ENCODE peak calls at places on chromosomes 3 and 15, in ten cellular contexts. One of them, this sample, is unnamed.

GRCh38 chr15:61106044-61106834 is 122.9 kb downstream of the RORA start:
- DNase-seq in GM23338: no peak
- DNase-seq in spleen: no peak
- DNase-seq in endothelial cell of umbilical vein: no peak
- DNase-seq in HCT116: no peak
- DNase-seq in suprapubic skin: no peak
- DNase-seq in GM12878: no peak
- DNase-seq in sigmoid colon: no peak
- DNase-seq in HepG2: no peak
- DNase-seq in transverse colon: no peak
- DNase-seq in this sample: no peak

GRCh38 chr15:40960926-40961325 is 7.7 kb downstream of the CHAC1 start:
- DNase-seq in GM23338: no peak
- DNase-seq in spleen: peak
- DNase-seq in endothelial cell of umbilical vein: no peak
- DNase-seq in HCT116: peak
- DNase-seq in suprapubic skin: no peak
- DNase-seq in GM12878: no peak
- DNase-seq in sigmoid colon: peak
- DNase-seq in HepG2: no peak
- DNase-seq in transverse colon: peak
- DNase-seq in this sample: no peak

GRCh38 chr15:71238926-71239325 is 123.7 kb downstream of the THSD4 start:
- DNase-seq in GM23338: no peak
- DNase-seq in spleen: no peak
- DNase-seq in endothelial cell of umbilical vein: no peak
- DNase-seq in HCT116: no peak
- DNase-seq in suprapubic skin: no peak
- DNase-seq in GM12878: no peak
- DNase-seq in sigmoid colon: no peak
- DNase-seq in HepG2: no peak
- DNase-seq in transverse colon: no peak
- DNase-seq in this sample: no peak

GRCh38 chr15:65792130-65792987 is at the start of gene DENND4A:
- DNase-seq in GM23338: peak
- DNase-seq in spleen: peak
- DNase-seq in endothelial cell of umbilical vein: peak
- DNase-seq in HCT116: peak
- DNase-seq in suprapubic skin: peak
- DNase-seq in GM12878: peak
- DNase-seq in sigmoid colon: peak
- DNase-seq in HepG2: peak
- DNase-seq in transverse colon: peak
- DNase-seq in this sample: peak

GRCh38 chr3:197125601-197126000 is 96.0 kb upstream of the MELTF start:
- DNase-seq in GM23338: no peak
- DNase-seq in spleen: no peak
- DNase-seq in endothelial cell of umbilical vein: no peak
- DNase-seq in HCT116: no peak
- DNase-seq in suprapubic skin: no peak
- DNase-seq in GM12878: no peak
- DNase-seq in sigmoid colon: no peak
- DNase-seq in HepG2: no peak
- DNase-seq in transverse colon: no peak
- DNase-seq in this sample: no peak

GRCh38 chr3:4738737-4739274 is 240.4 kb upstream of the BHLHE40 start:
- DNase-seq in GM23338: no peak
- DNase-seq in spleen: no peak
- DNase-seq in endothelial cell of umbilical vein: no peak
- DNase-seq in HCT116: no peak
- DNase-seq in suprapubic skin: peak
- DNase-seq in GM12878: no peak
- DNase-seq in sigmoid colon: no peak
- DNase-seq in HepG2: no peak
- DNase-seq in transverse colon: no peak
- DNase-seq in this sample: no peak

GRCh38 chr15:85865070-85865684 is 70.5 kb upstream of the KLHL25 start:
- DNase-seq in GM23338: peak
- DNase-seq in spleen: no peak
- DNase-seq in endothelial cell of umbilical vein: peak
- DNase-seq in HCT116: peak
- DNase-seq in suprapubic skin: no peak
- DNase-seq in GM12878: no peak
- DNase-seq in sigmoid colon: no peak
- DNase-seq in HepG2: peak
- DNase-seq in transverse colon: peak
- DNase-seq in this sample: no peak

GRCh38 chr3:28122227-28122626 is 119.2 kb upstream of the CMC1 start:
- DNase-seq in GM23338: no peak
- DNase-seq in spleen: no peak
- DNase-seq in endothelial cell of umbilical vein: no peak
- DNase-seq in HCT116: no peak
- DNase-seq in suprapubic skin: no peak
- DNase-seq in GM12878: no peak
- DNase-seq in sigmoid colon: no peak
- DNase-seq in HepG2: no peak
- DNase-seq in transverse colon: no peak
- DNase-seq in this sample: no peak

GRCh38 chr3:196800742-196801141 is 61.1 kb downstream of the PAK2 start:
- DNase-seq in GM23338: no peak
- DNase-seq in spleen: no peak
- DNase-seq in endothelial cell of umbilical vein: no peak
- DNase-seq in HCT116: no peak
- DNase-seq in suprapubic skin: no peak
- DNase-seq in GM12878: no peak
- DNase-seq in sigmoid colon: no peak
- DNase-seq in HepG2: no peak
- DNase-seq in transverse colon: no peak
- DNase-seq in this sample: no peak

GRCh38 chr15:41982133-41982930 is 10.0 kb upstream of the EHD4 start:
- DNase-seq in GM23338: no peak
- DNase-seq in spleen: peak
- DNase-seq in endothelial cell of umbilical vein: no peak
- DNase-seq in HCT116: no peak
- DNase-seq in suprapubic skin: peak
- DNase-seq in GM12878: no peak
- DNase-seq in sigmoid colon: peak
- DNase-seq in HepG2: no peak
- DNase-seq in transverse colon: no peak
- DNase-seq in this sample: peak

GRCh38 chr3:25151497-25151896 is 276.6 kb upstream of the RARB start:
- DNase-seq in GM23338: no peak
- DNase-seq in spleen: no peak
- DNase-seq in endothelial cell of umbilical vein: peak
- DNase-seq in HCT116: no peak
- DNase-seq in suprapubic skin: no peak
- DNase-seq in GM12878: no peak
- DNase-seq in sigmoid colon: no peak
- DNase-seq in HepG2: no peak
- DNase-seq in transverse colon: no peak
- DNase-seq in this sample: no peak

GRCh38 chr3:75395601-75396315 is 268.4 kb upstream of the FRG2C start:
- DNase-seq in GM23338: no peak
- DNase-seq in spleen: no peak
- DNase-seq in endothelial cell of umbilical vein: no peak
- DNase-seq in HCT116: no peak
- DNase-seq in suprapubic skin: no peak
- DNase-seq in GM12878: no peak
- DNase-seq in sigmoid colon: no peak
- DNase-seq in HepG2: no peak
- DNase-seq in transverse colon: no peak
- DNase-seq in this sample: no peak

GRCh38 chr3:131561511-131561910 is 58.7 kb upstream of the MRPL3 start:
- DNase-seq in GM23338: peak
- DNase-seq in spleen: no peak
- DNase-seq in endothelial cell of umbilical vein: no peak
- DNase-seq in HCT116: no peak
- DNase-seq in suprapubic skin: no peak
- DNase-seq in GM12878: no peak
- DNase-seq in sigmoid colon: no peak
- DNase-seq in HepG2: no peak
- DNase-seq in transverse colon: no peak
- DNase-seq in this sample: no peak

DNA sequence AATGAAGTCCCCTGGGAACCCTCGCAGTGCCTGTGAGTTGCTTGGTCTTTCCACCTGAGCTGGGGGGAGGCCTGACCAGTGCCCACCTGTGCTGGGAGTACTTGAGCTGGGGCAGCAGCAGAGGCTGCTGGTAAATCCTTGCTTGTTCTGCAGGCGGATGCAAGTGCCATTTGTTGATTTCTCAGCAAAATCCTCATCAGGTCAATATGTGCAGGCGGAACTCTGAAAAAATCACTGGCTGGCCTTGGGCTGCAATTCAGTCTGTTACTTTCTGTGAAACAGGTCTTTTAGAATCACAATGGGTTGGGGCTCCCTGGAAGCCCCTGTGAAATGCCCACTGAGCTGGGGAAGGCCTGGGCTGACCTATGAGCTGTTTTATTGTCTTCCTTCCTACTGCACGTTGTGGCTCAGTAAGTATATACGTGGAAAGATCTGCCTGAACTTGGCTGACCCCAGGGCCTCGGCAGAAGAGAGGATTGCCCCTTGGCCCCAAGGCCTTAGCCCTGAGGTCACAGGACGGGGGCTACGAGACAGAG is 182.0 kb upstream of the RGMA start:
- DNase-seq in GM23338: peak
- DNase-seq in spleen: no peak
- DNase-seq in endothelial cell of umbilical vein: no peak
- DNase-seq in HCT116: no peak
- DNase-seq in suprapubic skin: no peak
- DNase-seq in GM12878: no peak
- DNase-seq in sigmoid colon: no peak
- DNase-seq in HepG2: no peak
- DNase-seq in transverse colon: no peak
- DNase-seq in this sample: no peak
- TF ChIP-seq POLR2AphosphoS5 in GM23338: no peak
- TF ChIP-seq POLR2AphosphoS5 in spleen: no peak
- TF ChIP-seq POLR2AphosphoS5 in endothelial cell of umbilical vein: no peak
- TF ChIP-seq POLR2AphosphoS5 in HCT116: no peak
- TF ChIP-seq POLR2AphosphoS5 in suprapubic skin: no peak
- TF ChIP-seq POLR2AphosphoS5 in GM12878: no peak
- TF ChIP-seq POLR2AphosphoS5 in sigmoid colon: no peak
- TF ChIP-seq POLR2AphosphoS5 in HepG2: no peak
- TF ChIP-seq POLR2AphosphoS5 in transverse colon: no peak
- TF ChIP-seq POLR2AphosphoS5 in this sample: no peak

GRCh38 chr3:89059201-89059600 is 48.2 kb upstream of the EPHA3 start:
- DNase-seq in GM23338: no peak
- DNase-seq in spleen: no peak
- DNase-seq in endothelial cell of umbilical vein: no peak
- DNase-seq in HCT116: no peak
- DNase-seq in suprapubic skin: no peak
- DNase-seq in GM12878: no peak
- DNase-seq in sigmoid colon: no peak
- DNase-seq in HepG2: no peak
- DNase-seq in transverse colon: no peak
- DNase-seq in this sample: no peak

DNA sequence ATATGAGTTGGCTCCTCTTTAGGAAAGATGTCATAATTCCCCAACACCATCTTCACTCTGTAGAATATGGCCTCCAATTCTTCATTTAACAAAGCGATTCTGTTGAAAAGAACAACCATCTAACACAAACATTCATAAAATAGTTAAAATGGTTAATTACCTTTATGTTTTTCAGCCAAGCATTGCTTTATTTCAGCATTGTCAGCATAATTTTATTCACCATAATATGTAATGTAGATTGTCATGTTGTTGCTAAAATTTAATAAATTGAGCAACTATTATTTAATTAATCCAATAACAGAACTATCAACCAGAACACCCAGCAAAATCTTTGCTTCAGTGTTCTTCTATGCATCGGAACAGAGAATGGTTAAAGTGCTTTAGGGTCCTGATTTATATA is 46.2 kb upstream of the EPHA3 start:
- DNase-seq in GM23338: no peak
- DNase-seq in spleen: no peak
- DNase-seq in endothelial cell of umbilical vein: no peak
- DNase-seq in HCT116: no peak
- DNase-seq in suprapubic skin: no peak
- DNase-seq in GM12878: no peak
- DNase-seq in sigmoid colon: no peak
- DNase-seq in HepG2: no peak
- DNase-seq in transverse colon: no peak
- DNase-seq in this sample: no peak
- H3K27ac ChIP-seq in GM23338: no peak
- H3K27ac ChIP-seq in spleen: no peak
- H3K27ac ChIP-seq in endothelial cell of umbilical vein: no peak
- H3K27ac ChIP-seq in HCT116: no peak
- H3K27ac ChIP-seq in suprapubic skin: no peak
- H3K27ac ChIP-seq in GM12878: no peak
- H3K27ac ChIP-seq in sigmoid colon: no peak
- H3K27ac ChIP-seq in HepG2: no peak
- H3K27ac ChIP-seq in transverse colon: no peak
- H3K27ac ChIP-seq in this sample: no peak

DNA sequence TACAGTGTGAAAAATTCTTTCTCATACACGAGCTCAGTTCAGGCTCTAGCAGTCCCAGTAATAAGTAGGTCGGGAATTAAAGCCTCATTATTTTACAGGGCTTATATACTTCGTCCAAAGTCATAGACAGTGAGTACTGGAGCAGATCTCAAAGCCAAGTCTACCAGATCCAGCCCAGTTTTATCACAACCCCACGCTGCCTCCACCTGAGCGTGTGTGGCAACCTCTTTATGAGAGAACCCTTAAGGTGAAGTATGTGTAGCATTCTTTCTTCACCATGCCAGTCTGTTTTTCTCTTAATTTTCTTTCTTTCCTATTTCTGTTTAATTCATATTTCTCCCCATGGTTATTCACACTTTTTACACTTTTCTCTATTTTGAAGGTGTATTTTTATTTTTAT is 574.6 kb upstream of the ARPP21 start:
- DNase-seq in GM23338: peak
- DNase-seq in spleen: no peak
- DNase-seq in endothelial cell of umbilical vein: no peak
- DNase-seq in HCT116: no peak
- DNase-seq in suprapubic skin: no peak
- DNase-seq in GM12878: no peak
- DNase-seq in sigmoid colon: no peak
- DNase-seq in HepG2: no peak
- DNase-seq in transverse colon: no peak
- DNase-seq in this sample: no peak
- TF ChIP-seq CTCF in GM23338: peak
- TF ChIP-seq CTCF in spleen: no peak
- TF ChIP-seq CTCF in endothelial cell of umbilical vein: no peak
- TF ChIP-seq CTCF in HCT116: no peak
- TF ChIP-seq CTCF in suprapubic skin: no peak
- TF ChIP-seq CTCF in GM12878: no peak
- TF ChIP-seq CTCF in sigmoid colon: no peak
- TF ChIP-seq CTCF in HepG2: no peak
- TF ChIP-seq CTCF in transverse colon: no peak
- TF ChIP-seq CTCF in this sample: no peak

DNA sequence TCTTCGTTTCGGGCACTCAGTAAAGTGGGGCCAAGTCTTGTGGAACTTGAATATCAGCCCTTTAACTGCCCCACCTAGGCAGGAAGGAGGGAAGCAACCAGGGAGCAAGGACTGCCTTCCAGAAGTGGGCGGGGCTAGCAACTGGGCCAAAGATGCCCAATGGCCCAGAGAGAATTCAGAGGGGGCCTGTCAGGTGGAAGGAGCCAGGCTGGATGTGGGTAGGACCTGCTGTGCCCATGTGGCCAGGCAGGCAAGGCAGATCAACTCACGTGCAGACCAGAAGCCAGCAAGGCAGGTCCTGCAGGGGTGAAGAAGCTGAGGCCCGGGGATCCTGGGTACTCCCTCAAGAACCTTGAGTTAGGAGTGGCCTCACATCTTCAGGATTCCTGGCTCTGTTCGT is 5.5 kb downstream of the MAP6D1 start:
- DNase-seq in GM23338: peak
- DNase-seq in spleen: no peak
- DNase-seq in endothelial cell of umbilical vein: no peak
- DNase-seq in HCT116: no peak
- DNase-seq in suprapubic skin: no peak
- DNase-seq in GM12878: no peak
- DNase-seq in sigmoid colon: no peak
- DNase-seq in HepG2: no peak
- DNase-seq in transverse colon: no peak
- DNase-seq in this sample: no peak
- TF ChIP-seq POLR2AphosphoS5 in GM23338: no peak
- TF ChIP-seq POLR2AphosphoS5 in spleen: no peak
- TF ChIP-seq POLR2AphosphoS5 in endothelial cell of umbilical vein: no peak
- TF ChIP-seq POLR2AphosphoS5 in HCT116: no peak
- TF ChIP-seq POLR2AphosphoS5 in suprapubic skin: no peak
- TF ChIP-seq POLR2AphosphoS5 in GM12878: no peak
- TF ChIP-seq POLR2AphosphoS5 in sigmoid colon: no peak
- TF ChIP-seq POLR2AphosphoS5 in HepG2: no peak
- TF ChIP-seq POLR2AphosphoS5 in transverse colon: no peak
- TF ChIP-seq POLR2AphosphoS5 in this sample: no peak

This sample was measured in breast epithelium.